ENCODE peak calls at places on chromosomes 11 and 22, in seven cellular contexts. D, T, K, B, M, Z and X are unnamed samples.

GRCh38 chr11:58316142-58316541 is 42.7 kb downstream of the OR5B17 start:
- DNase-seq in Z (no peak), M (no peak), B (peak), K (peak), T (no peak), D (no peak), X (peak)

GRCh38 chr11:74540270-74540669 is 46.7 kb upstream of the LIPT2 start:
- DNase-seq in K (no peak), Z (no peak), M (no peak), B (no peak), D (no peak), T (no peak), X (no peak)

GRCh38 chr11:66061268-66061667 is 8.8 kb upstream of the PACS1 start:
- DNase-seq in B (no peak), T (no peak), Z (no peak), M (no peak), D (no peak), K (no peak), X (no peak)

GRCh38 chr22:19886605-19887250 is 32.1 kb upstream of the GNB1L start:
- DNase-seq in D (no peak), T (peak), K (peak), Z (no peak), B (peak), M (peak), X (peak)

GRCh38 chr22:22943521-22944267 is 56.1 kb downstream of the IGLL5 start:
- DNase-seq in M (no peak), T (no peak), B (no peak), Z (peak), K (no peak), D (no peak), X (no peak)

GRCh38 chr11:8083871-8084281 is 2.9 kb downstream of the TUB start:
- DNase-seq in T (no peak), M (no peak), D (no peak), K (no peak), B (no peak), Z (no peak), X (no peak)

GRCh38 chr11:798093-798713 is at the start of gene SLC25A22:
- DNase-seq in D (peak), K (peak), B (peak), Z (peak), T (peak), M (peak), X (peak)

GRCh38 chr22:38397189-38398097 is 57.6 kb downstream of the KCNJ4 start:
- DNase-seq in M (peak), K (peak), Z (no peak), T (peak), D (peak), B (peak), X (peak)

GRCh38 chr22:30233582-30233981 is 13.0 kb downstream of the LIF start:
- DNase-seq in Z (no peak), B (no peak), T (no peak), D (no peak), M (no peak), K (no peak), X (no peak)

GRCh38 chr11:65430406-65431217 is 8.0 kb downstream of the NEAT1 start:
- DNase-seq in T (peak), D (no peak), B (no peak), M (peak), Z (peak), K (peak), X (peak)

GRCh38 chr11:18615628-18616392 is 16.2 kb downstream of the MISFA start:
- DNase-seq in T (no peak), Z (no peak), B (no peak), K (no peak), D (no peak), M (no peak), X (peak)

GRCh38 chr22:30557243-30557642 is 10.7 kb upstream of the SEC14L6 start:
- DNase-seq in D (no peak), Z (no peak), K (no peak), T (no peak), M (no peak), B (no peak), X (no peak)

GRCh38 chr22:20524004-20524481 is 16.6 kb downstream of the MED15 start:
- DNase-seq in M (no peak), B (no peak), Z (no peak), D (no peak), T (no peak), K (peak), X (no peak)

GRCh38 chr11:122933434-122933833 is 48.2 kb downstream of the BSX start:
- DNase-seq in D (no peak), Z (no peak), B (peak), K (no peak), M (peak), T (peak), X (no peak)

GRCh38 chr11:46134540-46134939 is 13.3 kb upstream of the PHF21A start:
- DNase-seq in T (no peak), Z (no peak), M (no peak), K (no peak), D (no peak), B (no peak), X (no peak)

GRCh38 chr11:65429724-65430405 is 7.3 kb downstream of the NEAT1 start:
- DNase-seq in Z (peak), K (peak), D (peak), T (peak), M (peak), B (no peak), X (peak)

GRCh38 chr11:94132152-94132558 is 3.5 kb downstream of the PANX1 start:
- DNase-seq in Z (no peak), M (peak), B (peak), D (no peak), K (peak), T (peak), X (peak)

GRCh38 chr11:81007046-81007445 is 1566.2 kb upstream of the TENM4 start:
- DNase-seq in Z (no peak), T (no peak), B (no peak), M (peak), K (peak), D (no peak), X (peak)
- TF ChIP-seq CTCF in Z (no peak), T (no peak), B (no peak), M (peak), K (peak), D (peak), X (peak)

GRCh38 chr11:69635804-69636511 is 5.0 kb upstream of the CCND1 start:
- DNase-seq in T (no peak), M (no peak), D (no peak), K (no peak), B (no peak), Z (no peak), X (no peak)

GRCh38 chr11:69637601-69637955 is 3.4 kb upstream of the CCND1 start:
- DNase-seq in T (no peak), B (no peak), Z (no peak), K (no peak), D (no peak), M (no peak), X (no peak)

GRCh38 chr11:69636512-69636866 is 4.5 kb upstream of the CCND1 start:
- DNase-seq in Z (peak), T (no peak), M (peak), B (peak), K (peak), D (peak), X (peak)

GRCh38 chr11:69637956-69638871 is 2.7 kb upstream of the CCND1 start:
- DNase-seq in K (peak), D (peak), M (peak), Z (peak), T (no peak), B (peak), X (peak)

GRCh38 chr11:69636870-69637600 is 3.9 kb upstream of the CCND1 start:
- DNase-seq in K (no peak), Z (no peak), M (no peak), D (no peak), B (no peak), T (no peak), X (no peak)
- H3K4me3 ChIP-seq in K (peak), Z (peak), M (peak), D (peak), B (peak), T (no peak), X (peak)

DNA sequence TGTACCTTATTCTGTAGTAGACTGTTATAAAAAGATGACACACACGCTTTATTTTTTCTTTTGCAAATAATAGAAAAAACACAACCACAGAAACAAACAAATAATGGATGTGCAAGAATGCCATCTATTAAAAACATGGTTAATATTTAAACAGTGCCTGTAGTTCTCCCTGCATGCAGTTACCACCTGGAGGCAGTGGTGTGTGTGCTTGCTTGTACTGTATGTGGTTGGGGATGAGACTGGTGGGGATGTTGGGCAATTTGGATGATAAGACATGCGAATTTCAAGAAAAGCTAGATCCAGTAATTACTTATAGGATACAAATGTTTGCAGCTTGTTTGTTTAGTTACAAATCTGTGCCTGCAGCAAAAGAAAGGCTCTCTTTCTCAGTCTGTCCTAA is 3.6 kb downstream of the C11orf87 start:
- DNase-seq in M (no peak), B (no peak), T (no peak), K (no peak), D (no peak), Z (no peak), X (peak)
- TF ChIP-seq CTCF in M (peak), B (peak), T (no peak), K (peak), D (no peak), Z (no peak), X (peak)

GRCh38 chr11:97860237-97860636 is 1160.5 kb upstream of the CNTN5 start:
- DNase-seq in B (no peak), M (peak), T (no peak), K (peak), Z (no peak), D (no peak), X (peak)
- H3K4me3 ChIP-seq in B (no peak), M (no peak), T (no peak), K (no peak), Z (no peak), D (no peak), X (no peak)

GRCh38 chr11:102989379-102990047 is 34.0 kb upstream of the MMP13 start:
- DNase-seq in T (no peak), B (peak), D (no peak), Z (no peak), M (no peak), K (no peak), X (peak)
- TF ChIP-seq CTCF in T (no peak), B (no peak), D (no peak), Z (no peak), M (no peak), K (no peak), X (no peak)

DNA sequence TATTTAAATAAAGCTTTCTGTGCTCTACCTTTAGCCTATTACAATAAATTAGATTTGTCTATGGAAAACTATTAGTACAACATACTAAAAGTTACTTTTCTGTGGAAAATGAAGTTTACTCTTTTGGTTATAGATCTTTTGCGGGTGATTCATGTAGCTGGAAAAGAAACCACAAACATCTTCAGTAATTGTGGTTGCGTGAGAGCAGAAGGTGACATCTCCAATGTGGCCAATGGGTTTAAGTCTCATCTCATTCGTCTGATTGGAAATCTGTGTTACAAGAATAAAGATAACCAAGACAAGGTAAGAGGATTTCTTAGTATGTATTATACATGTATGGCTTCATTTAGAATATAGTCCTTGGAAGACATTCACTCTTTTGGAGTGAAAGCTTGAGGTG is 68.6 kb downstream of the ATXN10 start:
- DNase-seq in Z (no peak), K (no peak), D (no peak), T (no peak), B (no peak), M (no peak), X (peak)
- H3K4me3 ChIP-seq in Z (no peak), K (no peak), D (no peak), T (no peak), B (no peak), M (no peak), X (no peak)